ENCODE peak calls at places on chromosomes 2 and 18, in four cellular contexts. E, R, T and U are unnamed samples.
A peak's percentile ranks its signal among the peaks of the same experiment; 100 is the strongest.

GRCh38 chr18:10049721-10050120 is 135.9 kb downstream of the VAPA start:
- DNase-seq in R (no peak), T (no peak), E (no peak), U (no peak)

GRCh38 chr18:35693829-35694228 is 112.3 kb downstream of the GALNT1 start:
- DNase-seq in E (no peak), R (no peak), T (no peak), U (no peak)

GRCh38 chr2:135662088-135662487 is 79.6 kb upstream of the UBXN4 start:
- DNase-seq in R (no peak), E (no peak), T (peak; percentile 8), U (no peak)

GRCh38 chr2:169071455-169071854 is 2.1 kb downstream of the DHRS9 start:
- DNase-seq in E (no peak), R (no peak), T (no peak), U (no peak)

GRCh38 chr2:16020389-16021008 is 80.1 kb downstream of the MYCN start:
- DNase-seq in T (no peak), R (no peak), E (no peak), U (no peak)

GRCh38 chr2:143907801-143908200 is 612.1 kb downstream of the ZEB2 start:
- DNase-seq in E (no peak), T (no peak), R (no peak), U (no peak)

GRCh38 chr2:42105330-42106256 is 57.8 kb downstream of the PKDCC start:
- DNase-seq in T (no peak), R (peak; percentile 59), E (peak; percentile 88), U (peak; percentile 28)

GRCh38 chr2:238492905-238493304 is 66.2 kb downstream of the ASB1 start:
- DNase-seq in R (no peak), T (no peak), E (no peak), U (no peak)

GRCh38 chr18:12278765-12279682 is 24.9 kb downstream of the CIDEA start:
- DNase-seq in R (no peak), E (peak; percentile 74), T (no peak), U (peak; percentile 82)

GRCh38 chr2:33378551-33379220 is 97.8 kb upstream of the RASGRP3 start:
- DNase-seq in E (no peak), R (no peak), T (no peak), U (peak; percentile 24)

GRCh38 chr2:223101340-223102039 is 49.5 kb downstream of the KCNE4 start:
- DNase-seq in E (peak; percentile 31), T (peak; percentile 71), R (peak; percentile 31), U (peak; percentile 91)

GRCh38 chr2:202542142-202542541 is 92.6 kb upstream of the FAM117B start:
- DNase-seq in E (no peak), T (no peak), R (no peak), U (no peak)

GRCh38 chr2:128311216-128311754 is 7.4 kb downstream of the HS6ST1 start:
- DNase-seq in E (no peak), T (no peak), R (no peak), U (no peak)

GRCh38 chr2:70010222-70011111 is 49.0 kb upstream of the ASPRV1 start:
- DNase-seq in E (peak; percentile 70), T (peak; percentile 74), R (no peak), U (no peak)

GRCh38 chr2:64839844-64840243 is 149.4 kb upstream of the SLC1A4 start:
- DNase-seq in E (no peak), T (no peak), R (no peak), U (no peak)

GRCh38 chr2:173644146-173644545 is 289.5 kb downstream of the CDCA7 start:
- DNase-seq in R (no peak), E (no peak), T (no peak), U (no peak)

GRCh38 chr2:27379840-27380625 is 501 bp downstream of the ZNF513 start:
- DNase-seq in R (no peak), T (peak; percentile 84), E (peak; percentile 81), U (peak; percentile 42)

GRCh38 chr2:240990726-240991377 is 7.6 kb upstream of the SNED1 start:
- DNase-seq in E (no peak), T (no peak), R (no peak), U (no peak)

GRCh38 chr2:224885836-224886547 is 156.3 kb downstream of the DOCK10 start:
- DNase-seq in E (no peak), T (no peak), R (peak; percentile 37), U (no peak)

GRCh38 chr2:238287702-238288649 is at the start of gene PER2:
- DNase-seq in T (peak; percentile 51), E (peak; percentile 84), R (no peak), U (peak; percentile 79)

GRCh38 chr2:46493971-46494250 is 14.5 kb downstream of the TMEM247 start:
- DNase-seq in T (no peak), E (no peak), R (no peak), U (peak; percentile 44)

GRCh38 chr2:36889782-36890181 is 76.6 kb downstream of the STRN start:
- DNase-seq in E (peak; percentile 35), T (peak; percentile 4), R (no peak), U (no peak)

GRCh38 chr2:240810621-240811020 is 9.4 kb downstream of the KIF1A start:
- DNase-seq in R (no peak), E (no peak), T (no peak), U (no peak)

GRCh38 chr18:79476918-79477685 is 81.4 kb downstream of the NFATC1 start:
- DNase-seq in R (no peak), T (no peak), E (peak; percentile 40), U (no peak)

GRCh38 chr2:142536964-142537363 is 340.5 kb upstream of the KYNU start:
- DNase-seq in R (no peak), E (no peak), T (no peak), U (no peak)

GRCh38 chr18:12361770-12362378 is 15.2 kb downstream of the AFG3L2 start:
- DNase-seq in E (no peak), T (peak; percentile 59), R (no peak), U (no peak)

GRCh38 chr18:73646196-73646595 is 501.4 kb downstream of the FBXO15 start:
- DNase-seq in E (no peak), T (no peak), R (no peak), U (no peak)

GRCh38 chr2:48358982-48359381 is 171.0 kb upstream of the STON1 start:
- DNase-seq in R (no peak), T (no peak), E (no peak), U (no peak)

GRCh38 chr2:237967463-237967871 is 653 bp downstream of the UBE2F start:
- DNase-seq in R (no peak), T (no peak), E (no peak), U (peak; percentile 42)

GRCh38 chr2:172107690-172108586 is 5.2 kb upstream of the DLX2 start:
- DNase-seq in R (no peak), T (no peak), E (no peak), U (peak; percentile 52)

GRCh38 chr2:172102858-172103359 is at the start of gene DLX2:
- DNase-seq in T (peak; percentile 96), R (no peak), E (peak; percentile 93), U (peak; percentile 98)

GRCh38 chr2:172106128-172106961 is 3.6 kb upstream of the DLX2 start:
- DNase-seq in R (no peak), E (peak; percentile 59), T (peak; percentile 28), U (peak; percentile 79)

GRCh38 chr2:172103471-172104292 is 982 bp upstream of the DLX2 start:
- DNase-seq in T (peak; percentile 96), E (peak; percentile 83), R (peak; percentile 39), U (peak; percentile 88)

GRCh38 chr2:172105715-172106124 is 3.0 kb upstream of the DLX2 start:
- DNase-seq in R (no peak), E (no peak), T (no peak), U (peak; percentile 42)
- TF ChIP-seq EZH2 in R (no peak), E (no peak), T (no peak), U (peak; percentile 66)

GRCh38 chr2:205714789-205715411 is 32.6 kb downstream of the NRP2 start:
- DNase-seq in R (no peak), T (no peak), E (no peak), U (no peak)
- TF ChIP-seq POLR2AphosphoS5 in R (no peak), T (no peak), E (no peak), U (no peak)

DNA sequence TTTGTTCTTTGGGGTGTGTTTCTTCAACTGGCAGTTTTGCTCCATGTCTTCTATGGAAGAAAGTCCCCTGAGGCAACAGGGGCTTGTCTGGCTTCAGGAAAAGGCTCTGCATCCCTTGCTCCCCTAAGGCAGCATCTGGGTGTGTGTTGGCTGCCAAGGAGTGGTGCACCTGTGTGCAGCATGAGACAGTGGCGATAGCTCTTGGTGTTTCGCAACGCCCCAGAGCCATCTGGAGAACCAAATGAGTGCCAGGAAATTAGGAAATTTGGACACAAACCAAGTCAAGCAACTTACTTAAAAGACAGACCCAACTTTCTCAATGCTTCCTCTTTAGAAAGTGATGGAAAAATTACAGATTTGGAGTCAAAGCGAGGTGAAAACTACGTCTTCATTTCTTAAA is 1044.4 kb upstream of the CNTNAP5 start:
- DNase-seq in T (no peak), R (no peak), E (no peak), U (no peak)
- TF ChIP-seq JUNB in T (no peak), R (no peak), E (no peak), U (no peak)

GRCh38 chr2:74440378-74441110 is 1.2 kb downstream of the RTKN start:
- DNase-seq in E (peak; percentile 95), R (no peak), T (peak; percentile 92), U (peak; percentile 95)

GRCh38 chr2:74441111-74441689 is 537 bp downstream of the RTKN start:
- DNase-seq in R (no peak), T (no peak), E (no peak), U (peak; percentile 45)

GRCh38 chr2:74439373-74440004 is 2.2 kb downstream of the RTKN start:
- DNase-seq in T (no peak), E (no peak), R (no peak), U (no peak)

GRCh38 chr2:74440005-74440377 is 1.7 kb downstream of the RTKN start:
- DNase-seq in T (no peak), E (peak; percentile 60), R (no peak), U (peak; percentile 40)

GRCh38 chr2:74441690-74442482 is at the start of gene RTKN:
- DNase-seq in E (peak; percentile 96), T (no peak), R (no peak), U (peak; percentile 92)
- TF ChIP-seq EZH2 in E (no peak), T (no peak), R (no peak), U (no peak)

GRCh38 chr18:76429262-76430126 is 65.5 kb downstream of the ZNF516 start:
- DNase-seq in T (no peak), E (no peak), R (no peak), U (no peak)
- TF ChIP-seq POLR2AphosphoS5 in T (no peak), E (no peak), R (no peak), U (no peak)

DNA sequence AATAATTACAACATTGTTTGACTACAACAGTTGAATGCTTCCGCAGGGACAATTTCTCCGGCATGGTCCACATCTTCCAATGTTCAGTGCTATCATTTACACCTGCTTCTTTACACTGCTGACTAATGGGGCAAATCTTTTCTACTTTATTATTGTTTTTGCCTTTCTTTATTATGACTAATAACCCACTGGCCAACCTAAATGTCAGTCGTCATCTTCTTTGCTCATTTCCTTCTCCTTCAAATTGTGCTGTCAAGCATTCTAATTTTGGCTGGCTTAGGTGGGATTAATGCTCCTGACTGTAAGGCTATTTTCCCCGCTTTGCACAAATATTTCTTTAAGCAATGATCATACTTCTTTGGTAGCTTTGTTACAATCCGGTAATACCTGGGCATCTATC is 132.6 kb downstream of the SOCS6 start:
- DNase-seq in R (no peak), E (no peak), T (no peak), U (no peak)
- TF ChIP-seq JUNB in R (no peak), E (no peak), T (no peak), U (no peak)